ENCODE peak calls at places on chromosome 11, in ten cellular contexts. N is NCI-H460, A is retinal pigment epithelial cell, P is AG04449, W is ovary, I is posterior cingulate gyrus, J is GM04503, L is HS-5, F is EL, U is iPS-NIHi11. S is an unnamed sample.

GRCh38 chr11:119092880-119093665 is 8.4 kb downstream of the HMBS start:
- DNase-seq in N (no peak), A (no peak), P (no peak), W (no peak), I (peak; percentile 65), J (no peak), L (no peak), F (peak; percentile 39), U (no peak), S (no peak)

GRCh38 chr11:93888026-93888425 is 37.6 kb upstream of the VSTM5 start:
- DNase-seq in N (no peak), A (no peak), P (no peak), W (no peak), I (no peak), J (no peak), L (no peak), F (no peak), U (no peak), S (peak; percentile 63)

GRCh38 chr11:108938604-108939003 is 273.7 kb downstream of the DDX10 start:
- DNase-seq in N (no peak), A (no peak), P (no peak), W (no peak), I (no peak), J (no peak), L (no peak), F (no peak), U (no peak), S (no peak)

GRCh38 chr11:64553554-64554201 is 37.3 kb upstream of the SLC22A12 start:
- DNase-seq in N (peak; percentile 22), A (no peak), P (no peak), W (peak; percentile 67), I (peak; percentile 94), J (no peak), L (no peak), F (peak; percentile 52), U (peak; percentile 83), S (peak; percentile 44)

GRCh38 chr11:21810650-21811049 is 382.2 kb upstream of the ANO5 start:
- DNase-seq in N (no peak), A (no peak), P (no peak), W (no peak), I (no peak), J (no peak), L (no peak), F (no peak), U (no peak), S (no peak)

GRCh38 chr11:110295487-110296225 is 758 bp downstream of the RDX start:
- DNase-seq in N (no peak), A (no peak), P (no peak), W (peak; percentile 54), I (peak; percentile 93), J (no peak), L (no peak), F (peak; percentile 64), U (peak; percentile 75), S (peak; percentile 46)

GRCh38 chr11:69843529-69843921 is 24.3 kb upstream of the FGF3 start:
- DNase-seq in N (no peak), A (no peak), P (no peak), W (peak; percentile 0), I (peak; percentile 16), J (no peak), L (no peak), F (no peak), U (no peak), S (no peak)

GRCh38 chr11:1371377-1371776 is 18.4 kb upstream of the BRSK2 start:
- DNase-seq in N (no peak), A (no peak), P (no peak), W (no peak), I (peak; percentile 53), J (no peak), L (no peak), F (no peak), U (no peak), S (no peak)

GRCh38 chr11:66417000-66417399 is 3.8 kb upstream of the NPAS4 start:
- DNase-seq in N (no peak), A (no peak), P (no peak), W (no peak), I (peak; percentile 95), J (no peak), L (no peak), F (no peak), U (no peak), S (no peak)

GRCh38 chr11:21169639-21170038 is 500.3 kb downstream of the NELL1 start:
- DNase-seq in N (no peak), A (no peak), P (no peak), W (no peak), I (peak; percentile 80), J (no peak), L (no peak), F (no peak), U (no peak), S (no peak)

GRCh38 chr11:71307811-71308645 is 55.7 kb upstream of the SHANK2 start:
- DNase-seq in N (no peak), A (no peak), P (no peak), W (no peak), I (no peak), J (no peak), L (no peak), F (no peak), U (no peak), S (no peak)

GRCh38 chr11:17597770-17598169 is 50.7 kb downstream of the OTOG start:
- DNase-seq in N (no peak), A (no peak), P (no peak), W (no peak), I (no peak), J (no peak), L (no peak), F (no peak), U (no peak), S (no peak)

GRCh38 chr11:55726715-55727324 is 46.4 kb upstream of the OR5D13 start:
- DNase-seq in N (no peak), A (no peak), P (no peak), W (no peak), I (no peak), J (no peak), L (no peak), F (no peak), U (no peak), S (no peak)

GRCh38 chr11:121553806-121554205 is 101.0 kb upstream of the SORL1-AS1 start:
- DNase-seq in N (no peak), A (peak; percentile 43), P (no peak), W (peak; percentile 60), I (no peak), J (no peak), L (no peak), F (peak; percentile 7), U (no peak), S (peak; percentile 93)